ENCODE peak calls at places on chromosomes 3 and 15, in four cellular contexts. N is SK-N-SH, K is PC-3, O is GM23248. W is an unnamed sample.
A peak's percentile ranks its signal among the peaks of the same experiment; 100 is the strongest.

GRCh38 chr15:42955518-42955917 is 34.9 kb upstream of the TTBK2 start:
- DNase-seq in N (no peak), K (peak; percentile 71), O (peak; percentile 80), W (no peak)

GRCh38 chr3:143314291-143315093 is 194.9 kb downstream of the CHST2 start:
- DNase-seq in N (no peak), K (no peak), O (peak; percentile 70), W (no peak)

GRCh38 chr3:72375237-72376154 is 472.7 kb downstream of the SHQ1 start:
- DNase-seq in N (no peak), K (no peak), O (no peak), W (no peak)

GRCh38 chr15:71508081-71508682 is 302.2 kb upstream of the NR2E3 start:
- DNase-seq in N (no peak), K (no peak), O (peak; percentile 7), W (no peak)

GRCh38 chr3:38317186-38317759 is 29.3 kb upstream of the XYLB start:
- DNase-seq in N (no peak), K (peak; percentile 14), O (no peak), W (no peak)

GRCh38 chr15:85646538-85647091 is 148.1 kb downstream of the KLHL25 start:
- DNase-seq in N (peak; percentile 38), K (no peak), O (peak; percentile 84), W (no peak)

GRCh38 chr3:133259767-133260166 is 140.1 kb upstream of the BFSP2 start:
- DNase-seq in N (no peak), K (no peak), O (no peak), W (no peak)

GRCh38 chr3:188217011-188217463 is 63.1 kb downstream of the LPP start:
- DNase-seq in N (no peak), K (no peak), O (no peak), W (peak; percentile 85)

GRCh38 chr15:72682772-72683171 is 3.2 kb downstream of the HIGD2B start:
- DNase-seq in N (no peak), K (no peak), O (no peak), W (no peak)

GRCh38 chr15:94526071-94526689 is 294.8 kb downstream of the MCTP2 start:
- DNase-seq in N (no peak), K (peak; percentile 13), O (no peak), W (peak; percentile 10)

GRCh38 chr3:40463579-40463978 is 6.4 kb downstream of the RPL14 start:
- DNase-seq in N (no peak), K (no peak), O (no peak), W (no peak)
- H3K27ac ChIP-seq in N (no peak overlapping the region), K (no peak overlapping the region), O (no peak overlapping the region), W (no peak overlapping the region)

GRCh38 chr3:54120657-54121403 is 1.5 kb upstream of the CACNA2D3 start:
- DNase-seq in N (peak; percentile 49), K (no peak), O (peak; percentile 32), W (peak; percentile 59)
- TF ChIP-seq EZH2phosphoT487 in N (no peak), K (no peak), O (no peak), W (no peak)

GRCh38 chr3:149384167-149384566 is 6.7 kb upstream of the TM4SF1 start:
- DNase-seq in N (no peak), K (no peak), O (no peak), W (no peak)

GRCh38 chr3:149383703-149384102 is 6.3 kb upstream of the TM4SF1 start:
- DNase-seq in N (no peak), K (no peak), O (no peak), W (no peak)

GRCh38 chr3:149384911-149385321 is 7.5 kb upstream of the TM4SF1 start:
- DNase-seq in N (no peak), K (peak; percentile 47), O (peak; percentile 96), W (no peak)

GRCh38 chr3:149386299-149386606 is 8.8 kb upstream of the TM4SF1 start:
- DNase-seq in N (no peak), K (no peak), O (no peak), W (no peak)

DNA sequence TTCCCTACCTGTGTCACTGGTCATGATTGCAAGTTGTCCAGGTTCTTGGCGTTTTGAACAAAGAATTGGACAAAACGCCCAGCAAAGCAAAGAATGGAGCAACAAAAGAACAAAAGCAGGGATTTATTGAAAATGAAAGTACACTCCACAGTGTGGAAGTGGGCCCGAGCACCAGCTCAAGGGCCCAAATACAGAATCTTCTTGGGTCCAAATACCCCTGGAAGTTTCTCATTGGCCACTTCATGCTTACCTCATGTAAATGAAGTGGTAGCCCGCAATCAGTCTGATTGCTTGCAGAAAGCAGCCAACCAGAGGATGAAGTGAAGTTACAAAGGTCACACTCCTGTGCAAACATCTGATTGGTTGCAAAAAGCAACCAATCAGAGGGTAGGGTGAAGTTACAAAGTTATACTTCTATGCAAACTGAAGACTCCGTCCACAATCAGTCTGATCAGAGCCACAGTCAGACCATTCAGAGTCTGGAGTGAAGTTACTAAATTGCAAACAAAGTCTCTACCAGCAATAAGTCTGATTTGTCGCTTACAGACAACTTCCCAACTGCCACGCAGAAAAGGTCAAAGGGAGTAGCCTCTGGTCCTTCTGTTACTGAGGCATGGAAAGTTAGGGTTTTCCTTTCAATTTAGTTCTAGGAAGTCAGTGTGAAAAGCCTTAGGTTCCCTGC is 8.3 kb upstream of the TM4SF1 start:
- DNase-seq in N (no peak), K (no peak), O (no peak), W (no peak)
- H2AFZ ChIP-seq in N (no peak overlapping the region), K (no peak overlapping the region), O (no peak overlapping the region), W (no peak overlapping the region)

DNA sequence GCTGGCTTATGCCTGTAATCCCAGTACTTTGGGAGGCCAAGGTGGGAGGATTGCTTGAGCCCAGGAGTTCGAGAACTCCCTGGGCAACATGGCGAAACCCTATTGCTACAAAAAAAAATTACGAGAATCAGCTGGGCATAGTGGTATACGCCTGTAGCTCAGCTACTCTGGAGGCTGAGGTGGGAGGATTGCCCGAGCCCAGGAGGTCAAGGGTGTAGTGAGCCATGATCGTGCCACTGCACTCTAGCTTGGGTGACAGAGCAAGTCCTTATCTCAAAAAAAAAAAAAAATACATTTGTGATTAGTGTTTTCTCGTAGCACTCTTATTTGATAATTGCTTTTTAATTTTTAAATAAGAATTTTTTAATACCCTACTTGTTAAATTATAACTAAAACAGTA is 18.4 kb downstream of the IREB2 start:
- DNase-seq in N (no peak), K (no peak), O (no peak), W (no peak)
- H3K27ac ChIP-seq in N (peak overlapping the region; percentile 87), K (no peak overlapping the region), O (no peak overlapping the region), W (no peak overlapping the region)

DNA sequence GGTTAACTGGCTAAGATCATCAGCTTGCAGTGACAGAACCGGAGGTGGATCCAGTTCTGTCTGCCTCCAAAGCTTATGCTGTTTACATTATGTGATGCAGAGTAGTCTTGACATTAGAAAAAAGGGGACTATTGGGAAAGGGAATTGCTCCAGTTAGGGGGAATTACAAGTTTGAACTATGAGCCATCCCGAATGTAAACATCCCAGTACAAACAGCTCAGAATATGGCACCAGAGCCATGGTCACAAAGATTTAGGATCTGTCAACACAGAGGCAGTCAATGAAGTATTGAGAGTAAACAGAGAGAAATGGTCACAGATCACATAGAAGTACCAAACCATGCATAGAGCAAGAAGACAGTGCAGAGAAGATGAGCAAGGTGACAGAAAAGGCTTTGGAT is 39.8 kb upstream of the CRTC3 start:
- DNase-seq in N (no peak), K (peak; percentile 21), O (no peak), W (no peak)
- TF ChIP-seq EZH2phosphoT487 in N (no peak), K (no peak), O (no peak), W (no peak)

GRCh38 chr3:138984816-138985215 is 21.3 kb downstream of the PRR23A start:
- DNase-seq in N (no peak), K (no peak), O (no peak), W (no peak)
- H2AFZ ChIP-seq in N (no peak overlapping the region), K (no peak overlapping the region), O (no peak overlapping the region), W (no peak overlapping the region)

GRCh38 chr15:56732881-56733130 is 503 bp downstream of the ZNF280D start:
- DNase-seq in N (no peak), K (no peak), O (no peak), W (no peak)
- H3K27ac ChIP-seq in N (peak overlapping the region; percentile 99), K (peak overlapping the region; percentile 65), O (peak overlapping the region; percentile 94), W (peak overlapping the region; percentile 60)